ENCODE peak calls at places on chromosomes 5 and 9, in six cellular contexts. K is uterus; W is GM20000; B is stimulated activated naive CD4-positive, alpha-beta T cell; Q is iPS DF 6.9; O is mesothelial cell of epicardium. R is an unnamed sample.

GRCh38 chr9:78407636-78408312 is 110.8 kb downstream of the PSAT1 start:
- DNase-seq in K (no peak), W (no peak), B (no peak), Q (no peak), O (no peak), R (no peak)

GRCh38 chr5:17748196-17748595 is 113.9 kb downstream of the TAF11L14 start:
- DNase-seq in K (no peak), W (no peak), B (no peak), Q (no peak), O (no peak), R (no peak)

GRCh38 chr5:157708866-157709265 is 22.4 kb upstream of the THG1L start:
- DNase-seq in K (no peak), W (no peak), B (no peak), Q (no peak), O (no peak), R (no peak)

GRCh38 chr5:179171251-179171815 is 111.2 kb downstream of the ZNF354C start:
- DNase-seq in K (no peak), W (no peak), B (no peak), Q (no peak), O (no peak), R (no peak)

GRCh38 chr9:134477927-134478326 is 151.7 kb downstream of the RXRA start:
- DNase-seq in K (no peak), W (no peak), B (no peak), Q (no peak), O (no peak), R (no peak)

GRCh38 chr5:167030500-167031120 is 1260.8 kb upstream of the WWC1 start:
- DNase-seq in K (no peak), W (peak), B (no peak), Q (peak), O (no peak), R (no peak)

GRCh38 chr5:170491479-170491878 is 12.3 kb upstream of the KCNIP1 start:
- DNase-seq in K (no peak), W (no peak), B (no peak), Q (no peak), O (no peak), R (no peak)

GRCh38 chr9:95148121-95148520 is 169.4 kb downstream of the FANCC start:
- DNase-seq in K (no peak), W (no peak), B (no peak), Q (no peak), O (no peak), R (no peak)

GRCh38 chr5:173742432-173742816 is 126.0 kb upstream of the BOD1 start:
- DNase-seq in K (no peak), W (peak), B (no peak), Q (no peak), O (no peak), R (peak)

GRCh38 chr9:110561826-110562225 is 17.7 kb downstream of the SVEP1 start:
- DNase-seq in K (no peak), W (no peak), B (no peak), Q (no peak), O (no peak), R (no peak)

GRCh38 chr9:127844821-127845359 is 9.6 kb downstream of the ENG start:
- DNase-seq in K (no peak), W (no peak), B (no peak), Q (no peak), O (no peak), R (no peak)

GRCh38 chr5:131538177-131538593 is 96.8 kb downstream of the RAPGEF6 start:
- DNase-seq in K (no peak), W (no peak), B (no peak), Q (no peak), O (no peak), R (no peak)

R was measured in GM12865.